ENCODE peak calls at places on chromosomes 2 and 18, in five cellular contexts. C is mesothelial cell of epicardium, X is brain microvascular endothelial cell, B is endothelial cell, J is AG04449. Y is an unnamed sample.

GRCh38 chr2:202653890-202654289 is 19.1 kb downstream of the FAM117B start:
- DNase-seq in C (no peak), X (no peak), B (no peak), J (no peak), Y (no peak)

GRCh38 chr2:109129356-109129920 is 433 bp downstream of the SH3RF3 start:
- DNase-seq in C (no peak), X (no peak), B (peak), J (no peak), Y (peak)

GRCh38 chr2:163347982-163348842 is 387.6 kb downstream of the FIGN start:
- DNase-seq in C (peak), X (peak), B (peak), J (peak), Y (no peak)

GRCh38 chr18:34990571-34990970 is 50.6 kb upstream of the MAPRE2 start:
- DNase-seq in C (no peak), X (peak), B (no peak), J (no peak), Y (no peak)

GRCh38 chr2:96604104-96604503 is 34.0 kb downstream of the KANSL3 start:
- DNase-seq in C (no peak), X (no peak), B (no peak), J (no peak), Y (no peak)

GRCh38 chr18:61643884-61644647 is 248.7 kb downstream of the RNF152 start:
- DNase-seq in C (no peak), X (no peak), B (no peak), J (no peak), Y (no peak)

GRCh38 chr2:73290049-73290839 is 3.1 kb downstream of the EGR4 start:
- DNase-seq in C (no peak), X (peak), B (peak), J (no peak), Y (peak)

GRCh38 chr18:63119647-63120046 is 199.9 kb downstream of the BCL2 start:
- DNase-seq in C (no peak), X (no peak), B (peak), J (no peak), Y (peak)

GRCh38 chr2:24339856-24340262 is 20.5 kb downstream of the ITSN2 start:
- DNase-seq in C (no peak), X (no peak), B (no peak), J (no peak), Y (no peak)

GRCh38 chr2:231640646-231641111 is 48.0 kb downstream of the TEX44 start:
- DNase-seq in C (no peak), X (peak), B (no peak), J (no peak), Y (no peak)

GRCh38 chr18:45628979-45629958 is 14.0 kb downstream of the SLC14A2 start:
- DNase-seq in C (no peak), X (peak), B (no peak), J (no peak), Y (no peak)
- TF ChIP-seq CTCF in C (no peak), X (no peak), B (no peak), J (no peak), Y (no peak)

DNA sequence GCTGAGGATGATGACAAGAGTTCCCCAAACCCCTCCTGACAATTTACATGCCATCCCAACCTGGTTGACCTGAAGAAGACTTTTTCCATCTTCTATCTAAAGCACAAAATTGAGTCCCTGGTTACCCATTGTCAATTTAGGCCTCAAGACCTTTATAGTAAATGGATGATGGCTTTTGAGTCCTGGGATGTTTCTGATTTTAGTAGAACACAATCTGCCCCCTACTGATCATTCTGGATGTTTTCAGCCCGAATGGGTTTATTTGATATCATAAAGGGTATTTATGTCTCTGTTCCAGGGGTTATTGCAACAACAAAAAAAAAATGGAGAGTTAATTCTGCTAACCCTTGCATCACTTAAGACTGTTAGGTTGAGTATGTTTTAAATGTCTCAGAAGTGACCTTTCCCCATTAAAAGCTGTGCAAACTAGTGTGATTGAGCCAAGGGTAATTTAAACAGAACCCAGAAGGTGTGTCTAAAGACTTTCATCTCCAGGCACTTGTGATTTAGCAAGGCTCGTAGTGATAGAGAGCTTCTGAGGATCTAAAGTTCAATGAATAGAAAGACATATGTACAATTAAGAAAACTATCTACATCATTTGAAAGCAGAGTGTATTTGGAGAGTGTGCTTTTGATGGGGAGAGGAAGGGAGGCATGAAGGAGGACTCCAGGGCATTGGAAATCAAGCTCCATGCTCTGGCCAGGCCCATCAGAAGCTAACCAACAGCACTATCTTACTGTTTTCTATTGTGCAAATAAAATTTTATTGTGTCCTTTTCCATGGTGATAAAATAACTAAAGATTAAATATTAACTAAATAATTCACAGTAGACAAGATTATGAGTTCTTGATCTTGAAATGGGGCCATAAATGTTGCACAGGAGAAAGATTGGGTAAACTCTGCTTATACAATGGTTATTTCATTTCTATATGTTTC is 96.6 kb upstream of the NOSTRIN start:
- DNase-seq in C (no peak), X (no peak), B (no peak), J (no peak), Y (no peak)
- TF ChIP-seq CTCF in C (no peak), X (peak), B (peak), J (peak), Y (peak)

GRCh38 chr2:164859251-164859818 is 17.7 kb upstream of the COBLL1 start:
- DNase-seq in C (no peak), X (no peak), B (no peak), J (no peak), Y (no peak)

GRCh38 chr2:164860694-164861042 is 19.0 kb upstream of the COBLL1 start:
- DNase-seq in C (no peak), X (no peak), B (no peak), J (no peak), Y (no peak)
- TF ChIP-seq CTCF in C (no peak), X (no peak), B (no peak), J (no peak), Y (no peak)

GRCh38 chr2:160568861-160569260 is 75.3 kb upstream of the RBMS1 start:
- DNase-seq in C (no peak), X (no peak), B (no peak), J (no peak), Y (no peak)
- TF ChIP-seq CTCF in C (no peak), X (no peak), B (no peak), J (no peak), Y (no peak)

GRCh38 chr2:210363261-210363660 is 48.3 kb upstream of the MYL1 start:
- DNase-seq in C (no peak), X (peak), B (no peak), J (no peak), Y (no peak)
- TF ChIP-seq CTCF in C (no peak), X (peak), B (no peak), J (no peak), Y (no peak)

DNA sequence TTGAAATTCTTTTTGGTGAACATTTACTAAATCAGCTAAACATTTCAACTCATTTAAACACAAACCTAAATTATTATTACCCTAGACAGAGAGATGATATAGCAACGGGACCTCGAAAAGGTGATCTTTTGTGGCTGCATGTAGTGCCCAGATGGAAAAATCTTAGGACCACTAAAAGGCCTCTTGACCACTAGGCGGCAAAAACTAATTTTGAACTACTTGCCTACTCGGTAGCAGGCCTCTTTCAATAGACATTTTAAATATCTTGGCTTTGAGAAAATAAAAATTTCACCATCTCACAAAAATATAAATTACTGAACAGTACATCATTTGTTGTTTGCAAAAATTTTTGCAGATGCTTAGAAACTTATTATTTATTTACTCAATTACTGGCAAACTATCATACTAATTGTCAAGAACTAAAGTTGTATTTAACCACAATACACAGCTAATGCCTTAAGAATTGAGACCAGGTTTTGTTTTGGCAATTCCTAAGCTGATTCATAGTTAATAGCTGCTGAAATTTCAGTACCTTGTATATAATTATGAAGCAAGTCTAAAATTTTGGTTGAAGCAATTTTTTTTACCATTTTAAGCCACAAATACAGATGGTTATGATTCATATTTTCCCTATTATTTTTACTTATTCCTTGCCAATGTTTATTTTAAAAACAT is 9.4 kb downstream of the COL3A1 start:
- DNase-seq in C (no peak), X (peak), B (no peak), J (no peak), Y (no peak)
- TF ChIP-seq CTCF in C (peak), X (peak), B (peak), J (peak), Y (no peak)

Y was measured in activated CD8-positive, alpha-beta T cell treated with anti-CD3 and anti-CD28 coated beads for 36 hours.